ENCODE peak calls at places on chromosomes 4 and X, in five cellular contexts. J is heart right ventricle, Q is K562, T is vagina, O is fibroblast of lung. S is an unnamed sample. For H3K4me1, the result is how much of the 10 kb centered on the place peaks cover.

GRCh38 chr4:180960758-180961401 is 1282.3 kb upstream of the TENM3 start:
- DNase-seq in J (no peak), Q (no peak), T (no peak), O (peak), S (no peak)

GRCh38 chrX:30865020-30865419 is 24.0 kb downstream of the TAB3 start:
- DNase-seq in J (no peak), Q (peak), T (no peak), O (no peak), S (no peak)

GRCh38 chrX:63686878-63687714 is 97.9 kb downstream of the ARHGEF9 start:
- DNase-seq in J (no peak), Q (peak), T (no peak), O (peak), S (no peak)

GRCh38 chr4:173272987-173273386 is 61.2 kb downstream of the HMGB2 start:
- DNase-seq in J (no peak), Q (no peak), T (no peak), O (peak), S (no peak)

GRCh38 chrX:24097741-24098140 is 43.0 kb downstream of the EIF2S3 start:
- DNase-seq in J (no peak), Q (no peak), T (no peak), O (peak), S (no peak)

GRCh38 chr4:26780524-26780923 is 80.1 kb upstream of the STIM2 start:
- DNase-seq in J (no peak), Q (no peak), T (no peak), O (peak), S (no peak)

GRCh38 chrX:30504309-30504708 is 73.3 kb downstream of the TASL start:
- DNase-seq in J (no peak), Q (peak), T (no peak), O (peak), S (no peak)

GRCh38 chr4:152074573-152074972 is 313.8 kb upstream of the GATB start:
- DNase-seq in J (no peak), Q (no peak), T (no peak), O (no peak), S (no peak)

GRCh38 chr4:123046096-123046495 is 123.7 kb upstream of the NUDT6 start:
- DNase-seq in J (no peak), Q (no peak), T (no peak), O (no peak), S (no peak)

GRCh38 chrX:40040686-40041461 is 56.9 kb downstream of the BCOR start:
- DNase-seq in J (no peak), Q (no peak), T (no peak), O (no peak), S (no peak)

GRCh38 chr4:52588097-52588496 is 71.0 kb downstream of the USP46 start:
- DNase-seq in J (peak), Q (peak), T (no peak), O (peak), S (peak)

GRCh38 chr4:147749811-147750321 is 18.0 kb downstream of the ARHGAP10 start:
- DNase-seq in J (no peak), Q (no peak), T (no peak), O (peak), S (no peak)

GRCh38 chr4:179200681-179201080 is 1758.4 kb upstream of the AGA start:
- DNase-seq in J (no peak), Q (no peak), T (no peak), O (no peak), S (no peak)

GRCh38 chr4:164931551-164932324 is 45.7 kb downstream of the TRIM61 start:
- DNase-seq in J (no peak), Q (no peak), T (no peak), O (no peak), S (no peak)

GRCh38 chrX:122770581-122770980 is 413.5 kb upstream of the GRIA3 start:
- DNase-seq in J (no peak), Q (no peak), T (no peak), O (peak), S (no peak)

GRCh38 chrX:1224954-1225353 is 12.5 kb upstream of the CRLF2 start:
- DNase-seq in J (no peak), Q (no peak), T (no peak), O (no peak), S (no peak)

GRCh38 chr4:76579596-76580375 is 144.8 kb downstream of the SHROOM3 start:
- DNase-seq in J (no peak), Q (no peak), T (no peak), O (no peak), S (no peak)

GRCh38 chr4:128819082-128819742 is 9.7 kb downstream of the JADE1 start:
- DNase-seq in J (no peak), Q (no peak), T (no peak), O (peak), S (no peak)

GRCh38 chrX:101078716-101079115 is at the start of gene TMEM35A:
- DNase-seq in J (no peak), Q (no peak), T (no peak), O (peak), S (no peak)

GRCh38 chr4:15765910-15766703 is 12.0 kb upstream of the CD38 start:
- DNase-seq in J (no peak), Q (no peak), T (no peak), O (no peak), S (no peak)

GRCh38 chr4:94472056-94472826 is 20.5 kb downstream of the PDLIM5 start:
- DNase-seq in J (no peak), Q (no peak), T (no peak), O (peak), S (no peak)

GRCh38 chrX:20743054-20743453 is 476.3 kb upstream of the RPS6KA3 start:
- DNase-seq in J (no peak), Q (no peak), T (no peak), O (no peak), S (no peak)

GRCh38 chrX:41526925-41527324 is 79.8 kb downstream of the NYX start:
- DNase-seq in J (no peak), Q (no peak), T (no peak), O (peak), S (no peak)

GRCh38 chrX:50721771-50722521 is 92.0 kb downstream of the SHROOM4 start:
- DNase-seq in J (no peak), Q (no peak), T (no peak), O (peak), S (no peak)

GRCh38 chr4:186936496-186937375 is 213.1 kb upstream of the FAT1 start:
- DNase-seq in J (no peak), Q (no peak), T (no peak), O (peak), S (no peak)

GRCh38 chr4:1008840-1009646 is 2.4 kb upstream of the FGFRL1 start:
- DNase-seq in J (peak), Q (no peak), T (no peak), O (no peak), S (no peak)

GRCh38 chr4:6178757-6179156 is 21.6 kb downstream of the JAKMIP1 start:
- DNase-seq in J (no peak), Q (no peak), T (no peak), O (no peak), S (no peak)

GRCh38 chr4:26325191-26325590 is 4.4 kb downstream of the RBPJ start:
- DNase-seq in J (no peak), Q (no peak), T (no peak), O (peak), S (no peak)

GRCh38 chr4:97664741-97665140 is 478.5 kb downstream of the STPG2 start:
- DNase-seq in J (no peak), Q (no peak), T (no peak), O (no peak), S (no peak)
- H3K4me3 ChIP-seq in J (no peak), Q (no peak), T (no peak), O (no peak), S (no peak)

DNA sequence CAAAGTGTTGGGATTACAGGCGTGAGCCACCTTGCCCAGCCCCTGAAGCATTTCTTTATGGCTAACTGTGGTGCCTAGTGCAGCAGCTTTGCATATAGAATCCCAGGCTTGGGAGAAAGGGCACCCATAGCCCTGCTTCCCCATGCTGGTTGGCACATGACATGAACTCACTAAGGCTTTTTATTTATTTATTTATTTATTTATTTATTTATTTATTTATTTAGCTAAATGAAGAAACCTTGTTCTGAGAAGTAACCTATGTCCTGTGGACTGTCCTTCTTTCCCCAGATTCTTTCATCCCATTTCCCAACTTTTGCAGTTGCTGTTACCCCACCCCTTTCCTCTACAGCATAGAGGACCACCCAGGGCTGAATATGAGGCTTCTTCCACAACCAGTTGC is 1.9 kb upstream of the GJB1 start:
- DNase-seq in J (no peak), Q (no peak), T (no peak), O (no peak), S (no peak)
- H3K4me1 ChIP-seq in J (under half), Q (under half), T (under half), O (under half), S (under half)

DNA sequence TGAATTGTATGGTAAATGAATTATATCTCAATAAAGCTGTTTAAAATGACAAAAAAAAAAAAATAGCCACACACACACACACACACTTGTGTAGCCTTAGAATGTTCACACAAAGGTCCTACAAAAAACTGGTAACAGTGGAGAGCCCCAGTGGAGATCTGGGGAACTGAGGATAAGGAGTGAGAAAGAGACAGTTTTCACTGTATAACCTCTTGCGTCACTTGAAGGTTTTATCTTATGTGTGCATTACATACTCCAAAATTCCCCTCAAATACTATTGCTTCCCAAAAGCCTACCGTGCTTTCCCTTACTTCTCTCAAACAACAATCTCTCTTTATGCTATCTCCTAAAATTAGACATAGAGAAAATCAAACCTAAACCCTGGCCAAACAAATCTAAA is 67.8 kb downstream of the SMC1A start:
- DNase-seq in J (no peak), Q (no peak), T (no peak), O (no peak), S (no peak)
- TF ChIP-seq CTCF in J (no peak), Q (no peak), T (no peak), O (no peak), S (no peak)

DNA sequence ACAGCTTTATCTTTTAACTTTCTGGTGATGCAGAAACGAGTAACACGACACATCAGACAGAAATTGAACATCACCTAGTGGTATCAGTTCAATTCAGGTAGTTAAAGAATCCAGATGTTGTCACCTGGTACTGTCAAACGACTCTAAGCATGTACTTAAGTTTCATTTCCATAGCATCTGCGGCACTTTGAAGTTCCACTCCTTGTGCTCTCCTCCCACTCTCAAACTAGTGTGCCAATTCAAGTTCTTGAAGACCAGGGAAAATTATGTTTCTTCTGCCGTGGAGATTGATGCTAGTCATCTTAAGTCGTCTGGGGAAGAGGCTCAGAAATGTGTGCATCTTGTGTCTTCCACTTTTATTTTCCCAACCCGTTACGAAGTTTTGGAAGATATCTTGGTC is 868 bp downstream of the COL4A6 start:
- DNase-seq in J (no peak), Q (no peak), T (no peak), O (no peak), S (no peak)
- H3K4me3 ChIP-seq in J (no peak), Q (no peak), T (peak), O (peak), S (peak)

GRCh38 chr4:168710353-168710946 is 213.6 kb downstream of the PALLD start:
- DNase-seq in J (no peak), Q (no peak), T (no peak), O (peak), S (peak)
- H3K4me1 ChIP-seq in J (under half), Q (under half), T (under half), O (under half), S (under half)

DNA sequence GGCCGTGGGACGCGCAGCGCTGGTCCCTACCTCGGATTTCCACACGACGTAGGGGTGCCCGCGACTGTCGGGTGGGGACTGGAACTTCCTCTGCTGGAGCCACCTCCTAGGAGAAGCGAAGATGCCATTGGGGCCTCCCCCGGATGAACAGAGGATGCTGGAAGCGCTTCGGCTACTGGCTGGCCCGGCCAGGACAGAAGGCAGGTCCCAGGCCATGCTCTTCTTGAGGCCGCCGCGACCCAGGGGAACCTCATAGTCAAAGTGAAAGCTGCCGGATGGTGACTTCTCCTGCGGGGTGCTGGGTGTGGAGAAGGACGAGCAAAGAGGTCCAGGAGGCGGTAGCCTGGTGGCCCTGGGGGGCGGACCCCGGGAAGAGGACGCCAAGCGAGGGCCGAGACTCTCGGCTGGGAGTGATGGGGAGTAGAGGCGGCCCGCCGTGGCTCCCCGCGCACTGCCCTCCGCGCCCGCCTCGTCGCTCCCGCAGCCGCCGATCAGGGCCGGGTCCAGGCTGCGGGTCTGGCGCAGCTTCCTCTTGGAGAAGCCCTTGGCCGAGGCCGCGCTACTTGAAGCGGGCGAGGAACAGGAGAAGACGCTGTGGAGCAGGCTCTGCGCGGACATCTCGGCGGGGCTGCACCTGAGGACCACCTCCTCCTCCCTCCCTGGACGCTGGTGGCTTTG is 1.4 kb downstream of the ARHGAP6 start:
- DNase-seq in J (peak), Q (no peak), T (no peak), O (peak), S (no peak)
- TF ChIP-seq CTCF in J (no peak), Q (no peak), T (no peak), O (no peak), S (no peak)

GRCh38 chrX:120309873-120310730 is 1.2 kb downstream of the TMEM255A start:
- DNase-seq in J (no peak), Q (no peak), T (no peak), O (peak), S (no peak)
- H3K4me3 ChIP-seq in J (peak), Q (no peak), T (peak), O (peak), S (peak)